ENCODE peak calls at places on chromosomes 12 and 14, in five cellular contexts. D is LNCaP clone FGC, Q is heart right ventricle, J is osteocyte, U is Calu3. P is an unnamed sample.

GRCh38 chr12:11762723-11763326 is 113.4 kb downstream of the ETV6 start:
- DNase-seq in D (no peak), Q (no peak), J (no peak), U (no peak), P (no peak)

GRCh38 chr14:96225745-96226151 is 21.1 kb downstream of the BDKRB2 start:
- DNase-seq in D (no peak), Q (no peak), J (no peak), U (no peak), P (no peak)

GRCh38 chr12:46674818-46675217 is 151.0 kb downstream of the SLC38A4 start:
- DNase-seq in D (no peak), Q (no peak), J (no peak), U (no peak), P (no peak)

GRCh38 chr12:25950329-25951115 is 8.0 kb upstream of the RASSF8 start:
- DNase-seq in D (no peak), Q (no peak), J (no peak), U (no peak), P (no peak)

GRCh38 chr14:66507722-66508546 is at the start of gene GPHN:
- DNase-seq in D (peak), Q (peak), J (peak), U (peak), P (peak)

GRCh38 chr12:129771238-129771637 is 132.6 kb downstream of the TMEM132D start:
- DNase-seq in D (no peak), Q (no peak), J (no peak), U (no peak), P (no peak)

GRCh38 chr12:57918182-57918581 is 23.2 kb upstream of the ATP23 start:
- DNase-seq in D (no peak), Q (no peak), J (no peak), U (no peak), P (no peak)

GRCh38 chr12:109753054-109753401 is 39.4 kb downstream of the FAM222A start:
- DNase-seq in D (no peak), Q (no peak), J (no peak), U (no peak), P (peak)

GRCh38 chr12:28905220-28905940 is 243.7 kb upstream of the FAR2 start:
- DNase-seq in D (no peak), Q (no peak), J (no peak), U (no peak), P (no peak)

GRCh38 chr12:57897296-57897974 is 43.9 kb upstream of the ATP23 start:
- DNase-seq in D (no peak), Q (no peak), J (no peak), U (no peak), P (no peak)

GRCh38 chr12:117875652-117876491 is 92.9 kb downstream of the KSR2 start:
- DNase-seq in D (no peak), Q (peak), J (no peak), U (no peak), P (no peak)

GRCh38 chr12:89862511-89863331 is 154.1 kb upstream of the ATP2B1 start:
- DNase-seq in D (no peak), Q (no peak), J (no peak), U (no peak), P (no peak)

GRCh38 chr12:27284751-27285150 is 40.7 kb downstream of the STK38L start:
- DNase-seq in D (no peak), Q (no peak), J (no peak), U (no peak), P (no peak)

GRCh38 chr12:1325666-1326065 is 268.7 kb downstream of the FBXL14 start:
- DNase-seq in D (no peak), Q (no peak), J (no peak), U (no peak), P (no peak)

GRCh38 chr12:62006076-62006732 is 254.0 kb upstream of the USP15 start:
- DNase-seq in D (peak), Q (no peak), J (no peak), U (peak), P (no peak)

GRCh38 chr12:42281281-42281680 is 43.2 kb upstream of the YAF2 start:
- DNase-seq in D (peak), Q (no peak), J (no peak), U (no peak), P (no peak)

GRCh38 chr12:57239587-57240068 is 10.1 kb downstream of the SHMT2 start:
- DNase-seq in D (no peak), Q (no peak), J (no peak), U (no peak), P (no peak)

GRCh38 chr12:66971816-66972215 is 292.9 kb upstream of the GRIP1 start:
- DNase-seq in D (no peak), Q (no peak), J (no peak), U (no peak), P (no peak)

GRCh38 chr12:25767613-25768012 is 190.9 kb upstream of the RASSF8 start:
- DNase-seq in D (no peak), Q (no peak), J (no peak), U (no peak), P (no peak)

GRCh38 chr12:113874999-113875561 is 91.0 kb downstream of the RBM19 start:
- DNase-seq in D (no peak), Q (no peak), J (no peak), U (no peak), P (no peak)

GRCh38 chr12:34291001-34291400 is 268.7 kb downstream of the ALG10 start:
- DNase-seq in D (no peak), Q (peak), J (no peak), U (no peak), P (peak)

GRCh38 chr14:28596336-28596735 is 170.3 kb upstream of the FOXG1 start:
- DNase-seq in D (no peak), Q (no peak), J (no peak), U (no peak), P (no peak)

GRCh38 chr14:99234982-99235491 is 37.0 kb downstream of the BCL11B start:
- DNase-seq in D (no peak), Q (no peak), J (no peak), U (no peak), P (no peak)

GRCh38 chr12:114955414-114956014 is 271.5 kb upstream of the TBX3 start:
- DNase-seq in D (no peak), Q (no peak), J (no peak), U (no peak), P (no peak)

GRCh38 chr12:67517181-67517887 is 131.2 kb upstream of the DYRK2 start:
- DNase-seq in D (no peak), Q (peak), J (no peak), U (peak), P (no peak)

GRCh38 chr14:51781352-51781751 is 79.1 kb upstream of the GNG2 start:
- DNase-seq in D (no peak), Q (no peak), J (no peak), U (no peak), P (no peak)

GRCh38 chr14:87131879-87132278 is 861.1 kb downstream of the GALC start:
- DNase-seq in D (no peak), Q (no peak), J (no peak), U (no peak), P (no peak)

GRCh38 chr12:63151061-63151897 is at the start of gene AVPR1A:
- DNase-seq in D (no peak), Q (peak), J (no peak), U (peak), P (peak)

GRCh38 chr12:131192951-131193350 is 239.2 kb downstream of the ADGRD1 start:
- DNase-seq in D (no peak), Q (no peak), J (peak), U (no peak), P (no peak)

GRCh38 chr12:57151741-57152407 is 4.5 kb upstream of the LRP1-AS start:
- DNase-seq in D (no peak), Q (peak), J (peak), U (no peak), P (no peak)

GRCh38 chr14:65472189-65472588 is 59.7 kb downstream of the FUT8 start:
- DNase-seq in D (no peak), Q (no peak), J (no peak), U (no peak), P (no peak)

DNA sequence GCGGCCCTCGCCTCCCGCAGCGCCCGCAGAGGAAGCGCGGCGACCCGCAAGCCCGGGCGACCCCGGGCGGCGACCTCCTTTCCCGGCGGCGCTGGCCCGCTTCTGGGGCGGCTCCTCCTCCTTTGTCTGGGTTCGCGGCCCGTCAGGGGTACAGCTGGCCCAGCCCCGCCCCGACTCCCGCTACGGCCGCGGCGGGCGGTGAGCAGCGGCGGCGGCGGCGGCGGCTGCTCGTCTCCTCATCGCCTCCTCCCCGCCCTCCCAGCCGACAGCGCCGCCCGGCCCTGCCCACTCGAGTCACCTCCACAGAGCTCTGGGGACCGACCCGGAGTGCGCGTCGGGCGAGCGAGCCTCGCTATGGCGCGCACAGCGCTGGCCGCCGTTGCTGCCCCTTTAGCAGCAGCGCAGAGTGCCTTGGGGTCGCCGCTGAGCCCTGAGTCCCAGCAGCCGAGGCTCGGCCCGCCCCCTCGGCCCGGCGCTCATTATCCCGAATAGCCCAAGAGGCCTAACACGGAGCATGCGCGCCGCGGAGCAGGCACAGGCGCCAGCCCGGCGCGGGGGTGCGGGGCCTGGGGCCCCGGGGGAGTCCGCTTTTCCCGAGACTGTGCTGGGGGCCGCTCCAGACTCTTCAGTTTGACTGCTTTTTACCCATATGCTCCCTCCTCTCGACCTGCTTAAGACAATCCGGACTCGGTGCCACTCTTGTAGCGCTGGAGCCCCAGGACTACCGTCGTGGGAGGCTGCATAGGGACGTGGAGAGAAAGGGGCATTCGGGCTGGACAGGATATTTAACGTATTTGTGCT is at the start of gene SOS2:
- DNase-seq in D (no peak), Q (peak), J (peak), U (peak), P (peak)
- TF ChIP-seq CTCF in D (no peak), Q (no peak), J (no peak), U (no peak), P (no peak)

DNA sequence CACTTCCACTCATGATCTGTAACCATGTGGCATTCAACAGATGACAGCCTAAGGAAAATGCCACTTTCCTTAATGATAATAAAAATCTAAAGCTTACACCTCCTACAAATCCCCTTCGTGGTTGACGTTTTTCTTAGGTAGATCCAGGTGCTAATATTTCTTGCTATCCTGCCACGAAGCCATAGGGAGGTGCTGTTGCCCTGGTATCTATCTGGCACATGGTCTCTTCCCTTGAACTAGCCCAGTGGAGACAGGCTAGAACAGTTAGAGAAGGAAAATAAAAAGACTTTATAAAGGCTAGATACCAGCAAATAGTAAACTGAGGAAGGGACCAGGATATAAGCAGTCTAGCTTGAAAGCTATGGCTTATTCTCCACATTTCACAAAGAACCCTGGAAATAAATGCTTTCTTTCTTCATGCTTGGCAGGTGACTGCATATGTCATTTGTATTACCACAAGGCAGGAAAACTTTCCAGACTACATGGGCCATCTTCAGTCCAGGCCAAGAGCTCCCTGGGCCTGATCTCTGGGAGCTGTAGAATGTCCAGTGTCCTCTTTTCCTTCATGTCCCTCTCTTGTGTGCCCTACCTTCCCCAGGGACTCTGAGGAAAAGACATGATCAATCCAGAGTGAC is 15.3 kb downstream of the SPIC start:
- DNase-seq in D (peak), Q (no peak), J (no peak), U (peak), P (no peak)
- TF ChIP-seq CTCF in D (peak), Q (peak), J (peak), U (peak), P (no peak)

GRCh38 chr12:44968960-44969359 is 81.9 kb downstream of the DBX2 start:
- DNase-seq in D (no peak), Q (no peak), J (no peak), U (no peak), P (no peak)

GRCh38 chr12:44976246-44976645 is 74.7 kb downstream of the DBX2 start:
- DNase-seq in D (no peak), Q (no peak), J (no peak), U (no peak), P (no peak)

GRCh38 chr12:44972746-44973421 is 78.0 kb downstream of the DBX2 start:
- DNase-seq in D (no peak), Q (no peak), J (no peak), U (peak), P (no peak)
- TF ChIP-seq CTCF in D (peak), Q (no peak), J (peak), U (peak), P (no peak)

DNA sequence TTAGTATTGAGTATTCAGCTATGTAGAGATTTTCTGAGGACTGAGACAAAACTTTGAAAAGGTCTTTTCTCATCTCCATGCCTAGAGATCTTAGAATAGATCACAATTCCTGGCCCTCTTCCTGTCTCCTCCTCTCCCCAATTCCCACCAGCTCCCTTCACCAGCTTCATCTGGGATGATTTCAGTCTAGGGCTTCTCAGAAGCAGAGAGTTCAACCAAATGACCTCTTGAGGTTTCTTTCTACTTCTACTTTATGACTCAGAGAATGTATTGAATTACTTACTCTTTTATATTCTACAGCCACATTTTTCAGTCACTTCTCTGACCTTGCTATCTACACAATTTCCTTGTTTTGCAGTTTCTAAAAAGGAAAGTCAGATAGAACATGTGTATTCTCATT is 19.4 kb upstream of the SNX6 start:
- DNase-seq in D (no peak), Q (no peak), J (no peak), U (no peak), P (no peak)
- TF ChIP-seq CTCF in D (no peak), Q (no peak), J (no peak), U (no peak), P (no peak)

GRCh38 chr14:23356036-23356435 is 3.3 kb upstream of the SLC22A17 start:
- DNase-seq in D (no peak), Q (no peak), J (peak), U (no peak), P (no peak)

GRCh38 chr14:23354990-23355389 is 2.3 kb upstream of the SLC22A17 start:
- DNase-seq in D (no peak), Q (no peak), J (peak), U (no peak), P (no peak)

GRCh38 chr14:23353433-23353780 is 720 bp upstream of the SLC22A17 start:
- DNase-seq in D (no peak), Q (no peak), J (no peak), U (no peak), P (no peak)

GRCh38 chr14:23351681-23352505 is 794 bp downstream of the SLC22A17 start:
- DNase-seq in D (no peak), Q (peak), J (no peak), U (no peak), P (no peak)

GRCh38 chr14:23352506-23353432 is at the start of gene SLC22A17:
- DNase-seq in D (peak), Q (peak), J (peak), U (peak), P (peak)
- TF ChIP-seq CTCF in D (no peak), Q (no peak), J (peak), U (no peak), P (no peak)